ENCODE peak calls at places on chromosome 13, in four cellular contexts. L is IMR-90, U is GM12878, Z is fibroblast of lung. P is an unnamed sample. For H3K4me1, the result is how much of the 10 kb centered on the place peaks cover.

GRCh38 chr13:80338781-80339577 is 1.9 kb downstream of the SPRY2 start:
- DNase-seq in U (no peak), Z (peak), L (peak), P (peak)

GRCh38 chr13:112606125-112607001 is 18.4 kb upstream of the TUBGCP3 start:
- DNase-seq in L (peak), U (no peak), Z (peak), P (peak)

GRCh38 chr13:30355405-30355741 is 48.0 kb upstream of the KATNAL1 start:
- DNase-seq in U (no peak), L (no peak), Z (no peak), P (no peak)

GRCh38 chr13:74134777-74135305 is 637 bp upstream of the KLF12 start:
- DNase-seq in U (no peak), L (no peak), Z (no peak), P (peak)

GRCh38 chr13:31012285-31013024 is 80.0 kb downstream of the TEX26 start:
- DNase-seq in L (peak), U (no peak), Z (peak), P (peak)

GRCh38 chr13:23386533-23386932 is 47.0 kb downstream of the SACS start:
- DNase-seq in U (no peak), Z (no peak), L (no peak), P (no peak)

GRCh38 chr13:64362564-64362963 is 2867.6 kb downstream of the PCDH9 start:
- DNase-seq in U (no peak), Z (no peak), L (no peak), P (no peak)

GRCh38 chr13:46962286-46962941 is 65.6 kb upstream of the HTR2A start:
- DNase-seq in U (no peak), Z (peak), L (peak), P (peak)

GRCh38 chr13:86567119-86567518 is 767.9 kb upstream of the SLITRK6 start:
- DNase-seq in Z (no peak), L (no peak), U (no peak), P (peak)

GRCh38 chr13:104011505-104012270 is 945.5 kb upstream of the SLC10A2 start:
- DNase-seq in Z (no peak), U (no peak), L (no peak), P (peak)

GRCh38 chr13:30421093-30422055 is 919 bp upstream of the UBE2L5 start:
- DNase-seq in Z (peak), U (no peak), L (peak), P (peak)

GRCh38 chr13:101875717-101876393 is 423.4 kb downstream of the ITGBL1 start:
- DNase-seq in Z (peak), U (no peak), L (peak), P (peak)

GRCh38 chr13:52345048-52345447 is 60.9 kb downstream of the THSD1 start:
- DNase-seq in L (peak), Z (peak), U (no peak), P (no peak)

GRCh38 chr13:38376551-38376950 is 26.9 kb downstream of the UFM1 start:
- DNase-seq in U (no peak), L (peak), Z (no peak), P (no peak)

GRCh38 chr13:40315416-40316064 is 350.9 kb downstream of the FOXO1 start:
- DNase-seq in L (no peak), U (no peak), Z (no peak), P (no peak)

GRCh38 chr13:96947343-96947910 is 46.8 kb downstream of the OXGR1 start:
- DNase-seq in Z (no peak), L (no peak), U (no peak), P (no peak)

GRCh38 chr13:85379433-85379832 is 419.8 kb downstream of the SLITRK6 start:
- DNase-seq in Z (no peak), L (no peak), U (no peak), P (no peak)

GRCh38 chr13:85373322-85373721 is 425.9 kb downstream of the SLITRK6 start:
- DNase-seq in L (no peak), Z (no peak), U (no peak), P (peak)

GRCh38 chr13:85379991-85380390 is 419.2 kb downstream of the SLITRK6 start:
- DNase-seq in U (no peak), Z (no peak), L (no peak), P (no peak)

GRCh38 chr13:85381082-85381481 is 418.1 kb downstream of the SLITRK6 start:
- DNase-seq in Z (no peak), L (no peak), U (no peak), P (peak)

GRCh38 chr13:85377783-85378182 is 421.4 kb downstream of the SLITRK6 start:
- DNase-seq in U (no peak), L (no peak), Z (no peak), P (peak)
- H2AFZ ChIP-seq in U (no peak), L (no peak), Z (no peak), P (no peak)

DNA sequence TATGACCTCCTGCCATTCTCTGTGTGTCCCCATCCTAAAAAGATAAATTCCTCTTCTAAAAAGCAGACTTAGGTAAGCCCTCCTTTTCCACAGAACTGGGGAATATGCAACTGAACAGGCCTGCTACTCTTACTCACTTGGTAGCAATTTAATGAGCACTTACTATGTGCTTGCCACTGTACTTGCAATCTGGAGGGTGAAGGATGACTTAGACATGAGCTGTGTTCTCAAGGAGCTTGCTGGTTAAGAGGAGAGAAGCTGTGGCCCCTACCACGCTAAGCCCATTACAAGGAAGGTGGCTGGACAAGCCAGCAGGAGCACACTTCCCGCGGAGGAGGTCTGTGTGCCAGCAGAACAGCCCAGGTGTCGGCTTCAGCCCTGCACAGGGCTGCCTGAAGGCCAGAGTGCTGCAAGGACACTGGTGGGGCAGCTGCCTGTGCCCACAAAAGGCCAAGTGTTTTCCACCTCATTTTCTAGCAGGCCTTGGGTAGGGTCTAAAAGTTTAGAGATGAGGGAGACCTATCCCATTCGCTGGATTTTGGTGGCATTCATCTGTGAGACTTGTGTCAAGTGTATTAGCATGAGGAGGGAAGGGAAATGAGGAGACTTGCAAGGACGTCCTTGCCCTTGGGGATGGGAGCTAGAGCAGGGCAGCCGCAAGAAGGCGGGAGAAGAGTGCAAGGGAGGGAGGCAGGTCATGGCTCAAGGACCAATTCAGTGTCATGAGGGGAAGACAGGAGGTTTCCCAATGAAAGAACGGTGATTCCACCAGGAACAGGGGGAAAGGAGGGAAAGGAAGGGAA is 52.0 kb downstream of the COL4A1 start:
- DNase-seq in L (peak), Z (no peak), U (no peak), P (no peak)
- H3K27ac ChIP-seq in L (peak), Z (peak), U (no peak), P (no peak)

GRCh38 chr13:33227927-33228644 is 57.5 kb downstream of the STARD13 start:
- DNase-seq in L (no peak), Z (no peak), U (no peak), P (no peak)

GRCh38 chr13:33228645-33229445 is 56.7 kb downstream of the STARD13 start:
- DNase-seq in L (peak), Z (peak), U (no peak), P (peak)

GRCh38 chr13:33229446-33230177 is 55.9 kb downstream of the STARD13 start:
- DNase-seq in L (no peak), U (no peak), Z (no peak), P (no peak)

GRCh38 chr13:33231339-33231738 is 54.2 kb downstream of the STARD13 start:
- DNase-seq in L (no peak), Z (no peak), U (no peak), P (peak)

GRCh38 chr13:33230178-33230881 is 55.2 kb downstream of the STARD13 start:
- DNase-seq in U (no peak), L (peak), Z (peak), P (peak)
- H3K4me1 ChIP-seq in U (under half), L (under half), Z (half or more), P (half or more)

GRCh38 chr13:85074543-85075313 is 724.5 kb downstream of the SLITRK6 start:
- DNase-seq in L (no peak), Z (no peak), U (no peak), P (peak)

GRCh38 chr13:85076343-85076742 is 722.9 kb downstream of the SLITRK6 start:
- DNase-seq in L (no peak), U (no peak), Z (no peak), P (no peak)

GRCh38 chr13:85080726-85081125 is 718.5 kb downstream of the SLITRK6 start:
- DNase-seq in U (no peak), Z (no peak), L (no peak), P (no peak)
- H2AFZ ChIP-seq in U (no peak), Z (no peak), L (no peak), P (no peak)

GRCh38 chr13:93777504-93777903 is 550.9 kb downstream of the GPC6 start:
- DNase-seq in Z (no peak), U (no peak), L (no peak), P (peak)

GRCh38 chr13:93778548-93778947 is 551.9 kb downstream of the GPC6 start:
- DNase-seq in U (no peak), Z (no peak), L (no peak), P (no peak)

GRCh38 chr13:93775027-93775426 is 548.4 kb downstream of the GPC6 start:
- DNase-seq in Z (no peak), U (no peak), L (no peak), P (no peak)

GRCh38 chr13:93776936-93777335 is 550.3 kb downstream of the GPC6 start:
- DNase-seq in Z (no peak), L (peak), U (no peak), P (peak)

GRCh38 chr13:93775507-93776108 is 549.0 kb downstream of the GPC6 start:
- DNase-seq in U (no peak), Z (peak), L (peak), P (peak)
- H3K27ac ChIP-seq in U (no peak), Z (peak), L (peak), P (peak)